ENCODE peak calls at places on chromosomes 12 and 14, in five cellular contexts. R is heart left ventricle, Y is upper lobe of right lung, Q is B cell, K is tibial artery. Z is an unnamed sample.

GRCh38 chr14:71240866-71241520 is 333.7 kb downstream of the PCNX1 start:
- DNase-seq in R (no peak), Y (no peak), Q (no peak), K (no peak), Z (no peak)

GRCh38 chr14:64800000-64800399 is 79.7 kb downstream of the SPTB start:
- DNase-seq in R (peak), Y (no peak), Q (no peak), K (no peak), Z (no peak)

GRCh38 chr12:100163416-100164152 is 20.9 kb upstream of the BLTP3B start:
- DNase-seq in R (peak), Y (peak), Q (peak), K (peak), Z (peak)

GRCh38 chr12:2287589-2287988 is 234.8 kb downstream of the CACNA1C start:
- DNase-seq in R (no peak), Y (no peak), Q (no peak), K (no peak), Z (no peak)

GRCh38 chr12:131766382-131767107 is 55.7 kb downstream of the SFSWAP start:
- DNase-seq in R (no peak), Y (no peak), Q (peak), K (no peak), Z (no peak)

GRCh38 chr14:75675265-75675960 is 14.4 kb downstream of the TTLL5 start:
- DNase-seq in R (no peak), Y (no peak), Q (no peak), K (no peak), Z (no peak)

GRCh38 chr14:57933363-57933762 is 67.5 kb upstream of the SLC35F4 start:
- DNase-seq in R (no peak), Y (no peak), Q (no peak), K (no peak), Z (no peak)

GRCh38 chr14:32627545-32628298 is 298.6 kb downstream of the AKAP6 start:
- DNase-seq in R (no peak), Y (no peak), Q (no peak), K (no peak), Z (no peak)

GRCh38 chr12:56699020-56699661 is 11.1 kb upstream of the PTGES3 start:
- DNase-seq in R (no peak), Y (no peak), Q (no peak), K (no peak), Z (no peak)

GRCh38 chr12:88897723-88898122 is 317.5 kb upstream of the KITLG start:
- DNase-seq in R (peak), Y (no peak), Q (no peak), K (no peak), Z (no peak)

GRCh38 chr12:52277486-52278245 is 3.2 kb downstream of the KRT86 start:
- DNase-seq in R (no peak), Y (no peak), Q (no peak), K (no peak), Z (no peak)

GRCh38 chr12:92378682-92379479 is 233.2 kb upstream of the BTG1 start:
- DNase-seq in R (no peak), Y (no peak), Q (no peak), K (no peak), Z (no peak)

GRCh38 chr12:39499296-39499695 is 56.4 kb upstream of the KIF21A start:
- DNase-seq in R (no peak), Y (no peak), Q (no peak), K (no peak), Z (no peak)

GRCh38 chr12:104054681-104055346 is 4.8 kb upstream of the GLT8D2 start:
- DNase-seq in R (no peak), Y (no peak), Q (no peak), K (no peak), Z (no peak)

GRCh38 chr12:108634225-108634795 is 616 bp upstream of the SELPLG start:
- DNase-seq in R (no peak), Y (no peak), Q (no peak), K (peak), Z (no peak)

GRCh38 chr12:20524113-20524512 is 155.8 kb downstream of the PDE3A start:
- DNase-seq in R (no peak), Y (no peak), Q (no peak), K (no peak), Z (no peak)

GRCh38 chr12:107912421-107913004 is 138.0 kb downstream of the ASCL4 start:
- DNase-seq in R (peak), Y (peak), Q (peak), K (no peak), Z (peak)

GRCh38 chr14:52834440-52834842 is 43.0 kb upstream of the GNPNAT1 start:
- DNase-seq in R (no peak), Y (no peak), Q (no peak), K (no peak), Z (no peak)

GRCh38 chr14:75636100-75636692 is 24.5 kb downstream of the ERG28 start:
- DNase-seq in R (no peak), Y (no peak), Q (no peak), K (no peak), Z (no peak)

DNA sequence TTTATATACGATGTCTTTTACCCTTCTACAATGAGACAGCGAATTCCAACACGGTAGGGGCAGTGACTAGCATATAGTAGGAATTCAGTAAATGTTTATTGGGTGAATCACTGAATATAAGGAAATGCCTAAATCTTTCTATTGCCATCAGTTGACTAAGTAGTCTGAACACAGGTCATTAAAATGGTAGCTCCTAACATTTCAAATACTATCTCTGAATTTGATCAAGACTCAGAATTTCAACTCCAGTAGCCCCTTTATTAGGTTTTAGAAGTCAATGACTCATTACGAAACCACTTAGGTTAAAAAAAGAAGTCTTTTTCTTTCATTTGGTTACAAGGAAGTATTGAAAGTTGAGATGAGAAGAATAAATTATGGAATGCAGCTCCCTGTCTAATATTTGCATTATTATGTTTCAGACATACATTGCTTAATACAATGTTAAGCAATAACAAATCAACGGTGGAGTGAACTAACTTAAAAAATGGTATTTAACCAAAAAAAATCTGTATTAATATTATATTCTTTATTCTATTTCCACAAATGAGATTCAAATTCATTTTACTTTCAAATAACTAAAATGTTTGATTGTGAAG is 302.8 kb downstream of the CEP128 start:
- DNase-seq in R (no peak), Y (no peak), Q (no peak), K (no peak), Z (no peak)
- TF ChIP-seq CTCF in R (no peak), Y (no peak), Q (no peak), K (no peak), Z (no peak)

GRCh38 chr14:93749081-93749430 is 39.2 kb downstream of the PRIMA1 start:
- DNase-seq in R (no peak), Y (no peak), Q (no peak), K (no peak), Z (no peak)
- TF ChIP-seq CTCF in R (no peak), Y (no peak), Q (no peak), K (no peak), Z (no peak)

GRCh38 chr12:67633024-67633423 is 15.5 kb upstream of the DYRK2 start:
- DNase-seq in R (no peak), Y (no peak), Q (no peak), K (no peak), Z (no peak)

GRCh38 chr12:67633708-67634107 is 14.8 kb upstream of the DYRK2 start:
- DNase-seq in R (no peak), Y (peak), Q (no peak), K (peak), Z (no peak)

GRCh38 chr12:67632005-67632404 is 16.5 kb upstream of the DYRK2 start:
- DNase-seq in R (no peak), Y (no peak), Q (no peak), K (no peak), Z (no peak)

GRCh38 chr12:67634167-67634793 is 14.3 kb upstream of the DYRK2 start:
- DNase-seq in R (no peak), Y (no peak), Q (no peak), K (no peak), Z (no peak)

DNA sequence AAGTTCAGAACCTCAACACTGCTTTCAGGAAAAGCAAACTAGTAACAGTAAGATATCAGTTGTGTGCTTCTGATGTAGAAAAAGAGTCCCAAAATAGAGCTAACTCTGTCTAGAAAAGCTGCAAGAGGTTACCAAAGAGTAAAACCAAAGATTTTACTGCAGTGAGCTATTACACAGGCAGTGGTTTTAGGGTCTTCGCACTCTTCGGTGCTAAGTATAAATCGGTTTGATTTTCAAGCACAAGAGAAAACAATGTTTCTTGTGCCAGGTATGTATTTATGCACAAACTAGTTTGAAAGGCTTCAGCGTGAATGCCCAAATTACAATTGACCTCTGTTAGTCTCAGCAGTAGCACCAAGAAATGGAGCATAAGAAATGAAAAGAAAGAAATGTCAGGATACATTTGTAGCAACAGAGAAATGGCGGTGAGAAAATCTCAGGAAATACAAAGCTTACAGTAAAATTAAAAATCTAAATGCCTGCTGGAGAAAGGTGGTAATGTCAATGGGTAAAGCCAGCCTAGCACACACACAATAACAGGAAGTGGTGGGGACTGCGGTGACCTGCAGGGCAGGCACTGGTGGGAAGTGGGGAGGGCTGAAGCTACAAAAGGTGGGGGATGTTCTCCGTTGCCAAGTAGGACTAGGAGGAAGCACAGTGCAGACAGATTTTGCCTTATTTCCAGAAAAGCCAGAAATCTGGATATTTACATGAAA is 18.0 kb upstream of the DYRK2 start:
- DNase-seq in R (peak), Y (peak), Q (peak), K (no peak), Z (peak)
- TF ChIP-seq CTCF in R (no peak), Y (peak), Q (no peak), K (no peak), Z (no peak)

DNA sequence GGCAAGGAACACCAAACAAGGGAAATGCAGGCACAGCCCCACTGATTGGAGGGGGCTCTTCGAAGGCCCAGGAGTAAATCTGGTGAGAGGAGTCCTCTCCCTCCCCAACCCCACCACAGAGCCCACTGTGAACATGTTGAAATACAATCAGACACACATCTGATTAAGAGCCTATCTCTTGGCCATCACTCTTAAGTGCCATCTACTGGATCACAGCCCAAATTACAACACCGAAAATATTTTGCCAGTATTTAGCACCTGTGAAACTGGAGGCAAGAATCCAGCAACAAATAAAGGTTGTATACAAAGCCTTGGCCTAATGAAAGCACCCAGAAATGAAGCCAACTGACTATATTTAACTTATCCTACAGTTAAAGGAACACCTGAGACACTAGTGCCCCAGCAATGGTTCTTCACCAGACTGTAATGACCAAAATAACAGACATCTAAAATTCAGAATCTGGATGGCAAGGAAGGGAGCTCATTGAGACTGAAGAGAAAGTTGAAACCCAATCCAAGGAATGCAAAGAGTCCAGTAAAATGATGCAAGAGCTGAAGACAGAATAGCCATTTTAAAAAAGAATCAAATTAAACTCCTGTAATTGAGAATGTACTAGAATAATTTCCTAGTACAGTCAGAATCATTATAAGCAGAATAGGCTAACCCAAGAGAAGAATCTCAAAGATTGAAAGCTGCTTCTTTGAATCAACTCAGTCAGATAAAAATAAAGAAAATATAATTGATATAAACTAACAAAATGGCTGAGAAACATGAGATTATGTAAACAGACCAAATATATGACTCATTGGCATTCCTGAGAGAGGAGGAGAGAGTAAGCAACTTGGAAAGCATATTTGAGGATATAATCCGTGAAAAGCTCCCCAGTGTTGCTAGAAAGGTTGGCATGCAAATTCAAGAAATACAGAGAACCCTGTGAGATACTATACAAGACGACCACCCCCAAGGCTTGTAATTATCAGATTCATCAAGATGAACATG is 1117.0 kb downstream of the FLRT2 start:
- DNase-seq in R (no peak), Y (no peak), Q (no peak), K (no peak), Z (no peak)
- TF ChIP-seq CTCF in R (no peak), Y (no peak), Q (no peak), K (no peak), Z (peak)

GRCh38 chr14:100074431-100075100 is 9.3 kb downstream of the EVL start:
- DNase-seq in R (no peak), Y (no peak), Q (no peak), K (no peak), Z (no peak)

GRCh38 chr14:100070310-100070709 is 5.1 kb downstream of the EVL start:
- DNase-seq in R (no peak), Y (no peak), Q (no peak), K (no peak), Z (no peak)

GRCh38 chr14:100071545-100071944 is 6.3 kb downstream of the EVL start:
- DNase-seq in R (no peak), Y (no peak), Q (no peak), K (no peak), Z (no peak)

GRCh38 chr14:100076133-100076532 is 10.9 kb downstream of the EVL start:
- DNase-seq in R (no peak), Y (peak), Q (no peak), K (no peak), Z (peak)

DNA sequence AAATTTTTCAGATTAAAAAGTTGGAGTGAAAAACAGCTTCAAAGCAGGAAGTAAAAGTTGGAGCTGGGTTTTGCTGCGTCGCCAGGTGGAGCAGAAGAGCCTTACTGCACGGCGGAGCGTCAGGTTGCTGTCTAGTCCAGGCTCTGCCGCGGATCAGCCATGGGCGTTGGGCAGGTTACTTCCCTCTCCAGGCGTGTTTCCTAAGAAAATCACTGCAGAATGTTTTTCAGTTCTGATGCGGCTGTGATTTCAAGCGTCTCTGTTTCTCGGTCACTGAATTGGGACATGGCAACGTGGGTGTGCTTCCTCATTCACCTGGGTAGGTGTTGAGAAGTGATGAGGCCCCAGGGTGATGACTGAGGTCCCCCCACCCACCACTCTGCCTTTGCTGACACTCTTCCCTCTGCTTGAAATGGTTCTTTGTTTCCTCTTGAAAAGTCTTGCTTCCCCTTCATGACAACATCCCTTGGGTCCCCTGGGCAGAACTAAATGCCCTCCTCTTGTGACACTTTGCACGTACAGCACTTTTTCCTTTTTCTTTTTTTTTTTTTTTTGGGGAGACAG is 7.6 kb downstream of the EVL start:
- DNase-seq in R (no peak), Y (peak), Q (peak), K (no peak), Z (peak)
- TF ChIP-seq CTCF in R (no peak), Y (peak), Q (peak), K (no peak), Z (peak)

GRCh38 chr14:89312937-89313336 is 104.1 kb downstream of the FOXN3 start:
- DNase-seq in R (no peak), Y (no peak), Q (no peak), K (no peak), Z (no peak)

GRCh38 chr14:89307409-89307808 is 109.6 kb downstream of the FOXN3 start:
- DNase-seq in R (no peak), Y (no peak), Q (no peak), K (no peak), Z (no peak)

GRCh38 chr14:89309670-89310177 is 107.3 kb downstream of the FOXN3 start:
- DNase-seq in R (no peak), Y (no peak), Q (no peak), K (no peak), Z (no peak)

GRCh38 chr14:89308232-89308959 is 108.6 kb downstream of the FOXN3 start:
- DNase-seq in R (no peak), Y (no peak), Q (no peak), K (no peak), Z (peak)

DNA sequence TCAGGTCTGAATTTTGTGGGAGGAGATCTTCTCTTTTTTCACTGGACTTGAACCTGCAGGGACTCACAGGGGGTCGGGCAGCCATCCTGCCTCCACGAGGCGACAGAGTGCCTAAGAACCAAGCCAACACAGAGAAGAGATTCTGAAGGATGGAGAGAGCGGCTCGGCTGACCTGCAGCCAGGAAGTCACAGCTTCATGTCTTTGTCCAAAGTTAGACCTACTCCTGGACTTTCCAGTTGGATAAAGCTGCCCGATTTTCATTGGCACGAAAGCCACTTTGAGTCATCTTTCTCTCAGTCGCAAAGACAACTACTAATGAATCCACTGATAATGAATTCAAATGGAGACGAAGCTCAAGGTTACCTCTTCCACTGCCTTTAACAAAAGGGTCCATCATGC is 106.8 kb downstream of the FOXN3 start:
- DNase-seq in R (no peak), Y (no peak), Q (no peak), K (no peak), Z (no peak)
- TF ChIP-seq CTCF in R (no peak), Y (no peak), Q (no peak), K (no peak), Z (no peak)

DNA sequence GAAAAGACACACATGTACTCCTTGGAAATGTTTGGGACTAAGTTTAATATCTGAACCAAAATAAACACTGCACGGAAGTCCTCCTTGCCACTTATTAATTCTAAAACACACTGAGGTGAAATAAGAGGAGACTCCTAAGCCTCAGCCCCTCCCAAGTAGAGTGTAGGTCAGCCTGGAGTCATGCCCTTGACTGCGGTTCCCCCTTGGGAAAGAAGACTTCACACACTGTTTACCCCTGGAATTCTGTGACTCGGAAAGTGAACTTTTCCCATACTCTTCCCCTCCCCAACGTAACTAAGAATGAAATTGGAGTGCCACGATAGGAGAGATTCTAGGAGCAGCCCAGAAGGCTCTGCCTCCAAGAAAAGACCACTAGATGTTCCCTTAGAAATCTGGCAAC is 8.6 kb upstream of the TFCP2 start:
- DNase-seq in R (no peak), Y (no peak), Q (no peak), K (no peak), Z (no peak)
- TF ChIP-seq CTCF in R (no peak), Y (no peak), Q (no peak), K (no peak), Z (no peak)

Z was measured in GM10248.